ENCODE peak calls at places on chromosomes 11 and 22, in five cellular contexts. H is GM10248, A is WTC11, K is tibial nerve, O is lower leg skin. J is an unnamed sample.

GRCh38 chr22:21975854-21976345 is 6.7 kb downstream of the TOP3B start:
- DNase-seq in H (no peak), A (no peak), K (no peak), O (no peak), J (no peak)

GRCh38 chr22:30290318-30290678 is 993 bp upstream of the CASTOR1 start:
- DNase-seq in H (peak), A (no peak), K (no peak), O (no peak), J (no peak)

GRCh38 chr22:48528221-48528915 is 1299.3 kb downstream of the BRD1 start:
- DNase-seq in H (no peak), A (no peak), K (no peak), O (no peak), J (no peak)

GRCh38 chr11:116879789-116880402 is 42.5 kb upstream of the APOA1 start:
- DNase-seq in H (peak), A (no peak), K (peak), O (no peak), J (peak)

GRCh38 chr11:76415073-76415472 is 29.7 kb upstream of the EMSY start:
- DNase-seq in H (no peak), A (peak), K (no peak), O (no peak), J (peak)

GRCh38 chr11:19444231-19444630 is 203.5 kb upstream of the E2F8 start:
- DNase-seq in H (no peak), A (no peak), K (peak), O (no peak), J (no peak)

GRCh38 chr11:2527621-2528291 is 82.9 kb downstream of the KCNQ1 start:
- DNase-seq in H (no peak), A (peak), K (no peak), O (peak), J (no peak)

GRCh38 chr22:31230871-31231621 is 18.9 kb downstream of the LIMK2 start:
- DNase-seq in H (peak), A (no peak), K (peak), O (no peak), J (peak)

GRCh38 chr11:6988506-6988905 is 31.6 kb downstream of the ZNF214 start:
- DNase-seq in H (no peak), A (no peak), K (no peak), O (no peak), J (no peak)

GRCh38 chr22:32841175-32841574 is 39.7 kb downstream of the TIMP3 start:
- DNase-seq in H (no peak), A (no peak), K (no peak), O (no peak), J (no peak)

GRCh38 chr11:132718711-132719641 is 813.3 kb downstream of the OPCML start:
- DNase-seq in H (no peak), A (no peak), K (no peak), O (no peak), J (peak)

GRCh38 chr11:88480217-88480616 is 142.7 kb upstream of the CTSC start:
- DNase-seq in H (no peak), A (no peak), K (no peak), O (no peak), J (no peak)

GRCh38 chr11:32334822-32335221 is 100.5 kb downstream of the WT1 start:
- DNase-seq in H (no peak), A (peak), K (no peak), O (no peak), J (peak)

GRCh38 chr11:59187587-59187986 is 15.7 kb downstream of the DTX4 start:
- DNase-seq in H (no peak), A (no peak), K (no peak), O (peak), J (no peak)

GRCh38 chr22:26585104-26585790 is 4.7 kb downstream of the TPST2 start:
- DNase-seq in H (no peak), A (no peak), K (no peak), O (peak), J (peak)

GRCh38 chr22:18091478-18091877 is 13.7 kb downstream of the PEX26 start:
- DNase-seq in H (no peak), A (no peak), K (no peak), O (no peak), J (no peak)

GRCh38 chr11:81342956-81343355 is 1390.7 kb downstream of the FAM181B start:
- DNase-seq in H (no peak), A (no peak), K (no peak), O (no peak), J (no peak)

GRCh38 chr11:76278526-76278925 is 72.2 kb upstream of the WNT11 start:
- DNase-seq in H (no peak), A (no peak), K (no peak), O (no peak), J (no peak)

GRCh38 chr11:112421854-112422253 is 161.2 kb upstream of the PLET1 start:
- DNase-seq in H (no peak), A (no peak), K (no peak), O (no peak), J (no peak)

GRCh38 chr11:117083011-117083940 is 15.0 kb downstream of the SIK3 start:
- DNase-seq in H (no peak), A (no peak), K (no peak), O (no peak), J (no peak)

GRCh38 chr11:23079382-23079813 is 219.1 kb upstream of the CCDC179 start:
- DNase-seq in H (peak), A (no peak), K (no peak), O (no peak), J (no peak)

GRCh38 chr11:61352038-61352437 is 9.6 kb downstream of the CYB561A3 start:
- DNase-seq in H (no peak), A (no peak), K (peak), O (no peak), J (no peak)

GRCh38 chr11:65485820-65486219 is 13.0 kb upstream of the MALAT1 start:
- DNase-seq in H (no peak), A (no peak), K (no peak), O (no peak), J (no peak)

GRCh38 chr11:19980957-19981669 is 179.2 kb downstream of the DBX1 start:
- DNase-seq in H (no peak), A (no peak), K (no peak), O (no peak), J (no peak)

GRCh38 chr22:42902875-42903510 is 45.9 kb upstream of the ARFGAP3 start:
- DNase-seq in H (no peak), A (peak), K (no peak), O (no peak), J (no peak)

GRCh38 chr11:45025716-45026492 is 75.2 kb upstream of the TP53I11 start:
- DNase-seq in H (peak), A (no peak), K (peak), O (peak), J (peak)

GRCh38 chr11:16081756-16082531 is 274.4 kb downstream of the SOX6 start:
- DNase-seq in H (no peak), A (no peak), K (no peak), O (no peak), J (no peak)

GRCh38 chr11:818396-819128 is at the start of gene PNPLA2:
- DNase-seq in H (no peak), A (peak), K (no peak), O (no peak), J (no peak)

GRCh38 chr11:15073361-15074205 is at the start of gene CALCB:
- DNase-seq in H (no peak), A (peak), K (no peak), O (no peak), J (peak)

GRCh38 chr22:47878460-47878859 is 1116.0 kb downstream of the TBC1D22A start:
- DNase-seq in H (no peak), A (no peak), K (no peak), O (no peak), J (no peak)

GRCh38 chr22:49823289-49824045 is 4.2 kb downstream of the BRD1 start:
- DNase-seq in H (no peak), A (no peak), K (no peak), O (no peak), J (no peak)

DNA sequence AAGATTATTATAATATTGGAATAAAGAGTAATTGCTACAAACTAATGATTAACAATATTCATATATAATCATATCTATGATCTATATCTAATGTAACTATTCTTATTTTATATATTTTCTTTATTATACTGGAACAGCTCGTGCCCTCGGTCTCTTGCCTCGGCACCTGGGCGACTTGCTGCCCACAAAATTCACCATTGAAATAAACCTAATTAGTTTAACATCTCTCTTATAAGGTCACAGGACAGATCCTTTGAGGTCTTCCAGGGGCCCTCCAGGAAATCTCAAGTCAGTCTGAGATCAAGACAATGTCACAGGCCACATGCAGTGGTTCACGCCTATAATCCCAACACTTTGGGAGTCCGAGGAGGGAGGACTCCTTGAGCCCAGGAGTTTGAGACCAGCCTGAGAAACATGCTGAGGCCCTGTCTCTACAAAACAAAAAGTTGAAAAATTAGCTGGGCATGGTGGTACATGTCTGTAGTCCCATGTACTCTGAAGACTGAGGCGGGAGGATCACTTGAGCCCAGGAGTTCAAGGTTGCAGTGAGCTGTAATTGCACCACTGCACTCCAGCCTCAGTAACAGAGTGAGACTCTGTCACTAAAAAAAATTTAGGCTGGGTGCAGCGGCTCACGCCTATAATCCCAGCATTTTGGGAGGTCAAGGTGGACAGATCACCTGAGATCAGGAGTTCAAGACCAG is 6.6 kb upstream of the TXNRD2 start:
- DNase-seq in H (no peak), A (no peak), K (no peak), O (no peak), J (no peak)
- TF ChIP-seq CTCF in H (no peak), A (no peak), K (no peak), O (no peak), J (peak)

GRCh38 chr11:74701351-74701750 is 29.9 kb downstream of the CHRDL2 start:
- DNase-seq in H (no peak), A (peak), K (no peak), O (no peak), J (peak)
- TF ChIP-seq CTCF in H (peak), A (peak), K (no peak), O (no peak), J (no peak)

GRCh38 chr11:63488789-63489188 is 2.2 kb downstream of the PLAAT5 start:
- DNase-seq in H (no peak), A (no peak), K (no peak), O (no peak), J (no peak)
- TF ChIP-seq CTCF in H (no peak), A (no peak), K (no peak), O (no peak), J (no peak)

DNA sequence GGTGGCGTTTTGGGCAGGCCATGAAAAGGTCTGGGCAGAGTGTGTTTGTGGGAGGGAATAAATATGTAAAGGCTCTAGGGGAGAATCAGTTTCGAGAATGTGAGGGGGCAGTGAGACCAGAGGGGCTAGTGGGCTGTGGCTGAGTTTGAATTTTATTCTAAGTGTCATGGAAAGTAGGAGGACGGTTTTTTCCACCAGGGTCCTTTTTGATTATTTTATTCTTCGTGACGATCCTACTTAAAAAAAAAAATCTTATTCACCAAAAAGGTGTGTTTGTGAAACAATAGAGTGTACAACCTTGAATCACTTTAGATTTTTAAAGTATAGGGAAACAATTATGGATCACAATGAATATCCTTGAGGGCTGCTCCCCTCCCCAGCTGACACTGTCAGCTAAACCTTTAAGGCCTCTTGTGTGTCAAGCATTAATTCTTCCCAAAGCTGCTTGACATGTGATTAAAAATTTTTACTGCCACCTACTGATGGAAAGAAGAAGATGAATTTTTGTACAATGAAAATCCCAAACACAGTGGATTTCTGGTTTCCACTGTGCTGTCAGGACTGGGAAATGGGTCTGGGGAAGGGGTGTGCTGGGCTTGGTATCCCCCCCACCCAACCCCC is 107.5 kb upstream of the OR4B1 start:
- DNase-seq in H (peak), A (no peak), K (no peak), O (no peak), J (no peak)
- TF ChIP-seq CTCF in H (peak), A (no peak), K (peak), O (no peak), J (no peak)

J was measured in activated CD8-positive, alpha-beta T cell treated with anti-CD3 and anti-CD28 coated beads for 36 hours.